ENCODE peak calls at places on chromosome X, in four cellular contexts. C, P, N and X are unnamed samples.

GRCh38 chrX:108165349-108166111 is 74.0 kb downstream of the ATG4A start:
- DNase-seq in C (no peak), P (no peak), N (peak), X (no peak)

GRCh38 chrX:572490-573124 is 58.0 kb upstream of the SHOX start:
- DNase-seq in C (no peak), P (no peak), N (no peak), X (no peak)

GRCh38 chrX:97639526-97639925 is 755.8 kb downstream of the RPA4 start:
- DNase-seq in C (no peak), P (no peak), N (peak), X (no peak)

GRCh38 chrX:100720301-100720700 is 11.6 kb downstream of the SYTL4 start:
- DNase-seq in C (no peak), P (no peak), N (no peak), X (no peak)

GRCh38 chrX:27619975-27620374 is 29.8 kb downstream of the DCAF8L2 start:
- DNase-seq in C (no peak), P (no peak), N (no peak), X (no peak)

GRCh38 chrX:47179221-47179927 is 14.3 kb upstream of the UBA1 start:
- DNase-seq in C (no peak), P (peak), N (no peak), X (no peak)

GRCh38 chrX:119573840-119574393 is 446 bp upstream of the UBE2A start:
- DNase-seq in C (no peak), P (peak), N (peak), X (no peak)

GRCh38 chrX:53683556-53684414 is 2.7 kb downstream of the HUWE1 start:
- DNase-seq in C (peak), P (peak), N (peak), X (peak)

GRCh38 chrX:134782796-134783195 is 124.5 kb upstream of the PLAC1 start:
- DNase-seq in C (no peak), P (no peak), N (no peak), X (no peak)

GRCh38 chrX:40100141-40100536 is 2.4 kb upstream of the BCOR start:
- DNase-seq in C (no peak), P (no peak), N (no peak), X (no peak)

GRCh38 chrX:10579753-10580060 is 40.7 kb downstream of the MID1 start:
- DNase-seq in C (no peak), P (no peak), N (no peak), X (no peak)

GRCh38 chrX:96382018-96382417 is 302.6 kb upstream of the DIAPH2 start:
- DNase-seq in C (no peak), P (no peak), N (no peak), X (no peak)

GRCh38 chrX:22037911-22038537 is 5.9 kb downstream of the PHEX start:
- DNase-seq in C (no peak), P (no peak), N (no peak), X (no peak)

GRCh38 chrX:70402721-70403120 is 20.4 kb upstream of the GDPD2 start:
- DNase-seq in C (no peak), P (no peak), N (no peak), X (no peak)

GRCh38 chrX:136529795-136530194 is 2.2 kb upstream of the VGLL1 start:
- DNase-seq in C (no peak), P (no peak), N (no peak), X (no peak)